ENCODE peak calls at places on chromosomes 5 and 9, in eight cellular contexts. P, R, Z, L, Y, C, U and F are unnamed samples.

GRCh38 chr9:135978650-135979461 is 17.7 kb upstream of the UBAC1 start:
- DNase-seq in L (peak; percentile 71), P (no peak), U (no peak), R (peak; percentile 30), C (no peak), Z (no peak), Y (no peak), F (no peak)

GRCh38 chr9:114434878-114435311 is 47.1 kb upstream of the AKNA start:
- DNase-seq in L (peak; percentile 55), Y (no peak), P (peak; percentile 23), U (peak; percentile 30), R (no peak), Z (peak; percentile 34), C (peak; percentile 23), F (no peak)

GRCh38 chr5:154892370-154892771 is 33.9 kb downstream of the CNOT8 start:
- DNase-seq in P (no peak), Y (no peak), R (no peak), C (no peak), U (no peak), Z (no peak), L (no peak), F (no peak)

GRCh38 chr9:109730228-109730627 is 49.8 kb upstream of the PALM2AKAP2 start:
- DNase-seq in P (no peak), L (no peak), Y (no peak), R (no peak), C (no peak), Z (no peak), U (no peak), F (no peak)

GRCh38 chr5:38846379-38846967 is 661 bp downstream of the OSMR start:
- DNase-seq in Z (no peak), C (no peak), U (no peak), P (peak; percentile 41), R (no peak), Y (no peak), L (no peak), F (no peak)

GRCh38 chr5:55232194-55232984 is 1.0 kb downstream of the CCNO start:
- DNase-seq in P (peak; percentile 51), L (no peak), Y (peak; percentile 50), Z (peak; percentile 22), C (peak; percentile 13), U (no peak), R (no peak), F (no peak)

GRCh38 chr9:32707326-32707725 is 71.9 kb upstream of the TAF1L start:
- DNase-seq in U (no peak), P (no peak), C (peak; percentile 27), R (no peak), Y (no peak), Z (no peak), L (no peak), F (no peak)

GRCh38 chr5:34905564-34905963 is 9.7 kb downstream of the RAD1 start:
- DNase-seq in Y (no peak), Z (no peak), L (no peak), C (peak; percentile 8), U (no peak), R (no peak), P (no peak), F (no peak)

GRCh38 chr5:104977530-104977929 is 1414.9 kb upstream of the NUDT12 start:
- DNase-seq in L (no peak), Z (no peak), C (no peak), U (no peak), R (no peak), P (no peak), Y (no peak), F (no peak)

GRCh38 chr5:69368458-69369368 is 607 bp downstream of the AK6 start:
- DNase-seq in U (no peak), Z (peak; percentile 11), P (no peak), C (peak; percentile 59), R (peak; percentile 39), L (peak; percentile 62), Y (no peak), F (peak; percentile 16)

GRCh38 chr5:56964173-56964572 is 12.2 kb upstream of the MIER3 start:
- DNase-seq in R (no peak), L (no peak), Y (no peak), P (no peak), C (no peak), Z (no peak), U (no peak), F (no peak)

GRCh38 chr9:69946800-69947437 is 96.7 kb upstream of the MAMDC2 start:
- DNase-seq in P (peak; percentile 44), L (peak; percentile 49), R (no peak), Z (no peak), U (no peak), C (peak; percentile 91), Y (no peak), F (no peak)

GRCh38 chr9:135471751-135472640 is 7.6 kb upstream of the PPP1R26 start:
- DNase-seq in Y (peak; percentile 50), P (no peak), C (peak; percentile 15), U (no peak), R (no peak), Z (no peak), L (no peak), F (no peak)